ENCODE peak calls at places on chromosomes 5 and 9, in seven cellular contexts. J is A549, D is upper lobe of left lung, S is IMR-90, I is gastrocnemius medialis, C is HepG2, A is heart left ventricle. Y is an unnamed sample.

GRCh38 chr5:130912088-130912487 is 253.0 kb downstream of the HINT1 start:
- ATAC-seq in J (no peak), D (no peak), S (no peak), I (no peak), C (no peak), A (no peak), Y (no peak)

GRCh38 chr5:151345808-151346478 is 1.4 kb downstream of the SLC36A2 start:
- ATAC-seq in J (no peak), D (no peak), S (peak), I (peak), C (peak), A (no peak), Y (no peak)

GRCh38 chr9:114305189-114305555 is 17.7 kb upstream of the ORM1 start:
- ATAC-seq in J (no peak), D (no peak), S (no peak), I (no peak), C (peak), A (peak), Y (no peak)

GRCh38 chr9:126347093-126347492 is 20.5 kb downstream of the MVB12B start:
- ATAC-seq in J (no peak), D (peak), S (no peak), I (no peak), C (no peak), A (peak), Y (peak)

GRCh38 chr5:19886123-19886921 is 101.7 kb downstream of the CDH18 start:
- ATAC-seq in J (no peak), D (no peak), S (peak), I (no peak), C (no peak), A (no peak), Y (no peak)

GRCh38 chr5:72860499-72860898 is 44.0 kb downstream of the TNPO1 start:
- ATAC-seq in J (no peak), D (peak), S (peak), I (peak), C (no peak), A (peak), Y (no peak)

GRCh38 chr5:55914971-55915370 is 63.8 kb downstream of the IL31RA start:
- ATAC-seq in J (no peak), D (no peak), S (no peak), I (no peak), C (no peak), A (no peak), Y (no peak)

GRCh38 chr9:33082538-33083326 is 6.3 kb upstream of the SMU1 start:
- ATAC-seq in J (no peak), D (peak), S (no peak), I (no peak), C (no peak), A (peak), Y (peak)

GRCh38 chr5:150014456-150014855 is 13.9 kb downstream of the HMGXB3 start:
- ATAC-seq in J (no peak), D (no peak), S (no peak), I (no peak), C (no peak), A (no peak), Y (no peak)

GRCh38 chr9:72843525-72844439 is 109.1 kb downstream of the ALDH1A1 start:
- ATAC-seq in J (peak), D (no peak), S (no peak), I (no peak), C (peak), A (no peak), Y (no peak)

GRCh38 chr5:115132465-115132864 is 37.2 kb downstream of the TRIM36 start:
- ATAC-seq in J (no peak), D (no peak), S (no peak), I (no peak), C (no peak), A (no peak), Y (no peak)

GRCh38 chr5:158364367-158364766 is 505.4 kb upstream of the CLINT1 start:
- ATAC-seq in J (no peak), D (no peak), S (no peak), I (no peak), C (no peak), A (no peak), Y (no peak)

GRCh38 chr9:125293134-125293533 is 31.5 kb downstream of the GAPVD1 start:
- ATAC-seq in J (no peak), D (no peak), S (no peak), I (no peak), C (no peak), A (no peak), Y (no peak)

GRCh38 chr5:42606464-42606869 is 150.2 kb upstream of the CCDC152 start:
- ATAC-seq in J (no peak), D (no peak), S (no peak), I (peak), C (no peak), A (no peak), Y (no peak)

GRCh38 chr9:104068546-104068945 is 25.6 kb upstream of the SMC2 start:
- ATAC-seq in J (peak), D (no peak), S (peak), I (no peak), C (no peak), A (no peak), Y (no peak)

GRCh38 chr5:82365744-82366228 is 87.6 kb upstream of the RPS23 start:
- ATAC-seq in J (peak), D (peak), S (peak), I (no peak), C (peak), A (no peak), Y (no peak)

GRCh38 chr5:172885594-172886340 is 51.7 kb downstream of the ERGIC1 start:
- ATAC-seq in J (no peak), D (peak), S (no peak), I (no peak), C (no peak), A (peak), Y (no peak)

GRCh38 chr5:157347301-157348048 is 81.6 kb downstream of the CYFIP2 start:
- ATAC-seq in J (no peak), D (no peak), S (no peak), I (no peak), C (peak), A (peak), Y (no peak)

GRCh38 chr5:68251804-68252648 is 36.5 kb downstream of the PIK3R1 start:
- ATAC-seq in J (no peak), D (peak), S (peak), I (peak), C (peak), A (peak), Y (peak)

GRCh38 chr5:107464403-107464802 is 206.3 kb downstream of the EFNA5 start:
- ATAC-seq in J (no peak), D (no peak), S (no peak), I (no peak), C (no peak), A (no peak), Y (no peak)

GRCh38 chr9:98686961-98687855 is 21.5 kb downstream of the GABBR2 start:
- ATAC-seq in J (no peak), D (no peak), S (no peak), I (no peak), C (peak), A (no peak), Y (no peak)

GRCh38 chr9:68470634-68471033 is 70.0 kb downstream of the TMEM252 start:
- ATAC-seq in J (no peak), D (no peak), S (no peak), I (no peak), C (no peak), A (peak), Y (no peak)

GRCh38 chr9:104743377-104743985 is 4.0 kb upstream of the NIPSNAP3A start:
- ATAC-seq in J (peak), D (peak), S (peak), I (no peak), C (peak), A (no peak), Y (no peak)

DNA sequence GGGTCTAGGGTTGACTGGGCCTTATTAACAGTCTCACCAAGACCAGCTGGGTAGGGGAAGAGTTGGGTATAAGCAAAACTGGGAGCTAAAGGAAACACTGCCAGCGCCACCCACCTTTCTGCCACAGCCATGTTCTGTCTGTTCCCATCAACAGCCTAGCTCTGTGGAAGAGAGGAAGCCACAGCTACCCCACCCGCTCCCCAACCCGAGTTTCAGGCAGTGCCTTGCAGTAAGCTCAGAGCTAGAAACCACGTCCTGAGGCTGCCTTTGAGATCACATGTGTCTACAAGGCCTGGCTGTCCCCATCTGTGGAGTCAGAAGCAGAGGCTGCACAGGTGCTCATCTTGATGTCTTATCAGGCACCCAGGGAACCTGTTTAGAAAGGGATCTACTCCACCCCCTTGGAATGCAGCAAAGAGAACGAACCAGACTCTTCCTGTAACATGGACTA is 15.3 kb downstream of the HNRNPH1 start:
- ATAC-seq in J (peak), D (peak), S (no peak), I (no peak), C (peak), A (no peak), Y (no peak)
- TF ChIP-seq POLR2A in J (no peak), D (no peak), S (no peak), I (no peak), C (peak), A (no peak), Y (no peak)

DNA sequence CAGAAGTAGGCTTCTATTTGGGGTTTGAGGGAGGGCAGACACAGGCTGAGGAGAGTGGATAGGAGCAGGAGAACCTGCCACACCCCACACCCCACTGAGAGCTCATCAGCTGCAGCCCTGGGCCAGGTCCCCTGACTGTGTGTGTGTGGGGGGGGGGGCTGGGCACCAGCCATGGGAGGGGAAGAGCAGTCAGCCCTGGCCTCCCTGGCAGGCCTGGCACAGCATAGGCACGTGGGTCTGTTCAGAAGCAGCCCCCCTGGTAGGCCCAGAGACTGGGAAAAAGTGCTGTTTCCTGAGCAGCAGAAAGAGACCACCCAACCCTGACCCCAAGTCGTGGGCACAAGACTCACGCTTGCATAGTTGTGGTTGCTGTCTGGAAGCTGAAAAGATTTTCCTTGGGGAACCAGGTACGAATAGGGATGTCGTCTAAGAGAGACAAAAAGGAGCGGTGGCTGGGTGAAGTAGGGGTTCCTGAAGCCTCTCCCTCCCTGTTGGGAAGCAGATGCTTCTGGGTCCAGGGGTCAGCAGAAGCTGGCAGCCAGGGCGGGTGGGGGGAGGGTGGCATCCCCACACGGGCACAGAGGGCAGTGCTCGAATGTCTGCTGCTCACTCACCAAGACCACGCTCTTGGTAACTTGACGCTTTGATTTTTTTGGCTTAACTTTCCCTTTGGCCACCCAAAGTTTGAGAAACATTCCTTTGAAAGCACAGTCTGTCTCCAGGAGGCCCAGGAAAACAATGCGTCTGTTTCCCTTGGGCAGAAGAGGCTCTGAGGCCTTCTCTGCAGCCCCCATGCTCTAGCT is 2.9 kb downstream of the NSMF start:
- ATAC-seq in J (no peak), D (no peak), S (no peak), I (no peak), C (no peak), A (no peak), Y (no peak)
- H3K27ac ChIP-seq in J (no peak), D (no peak), S (no peak), I (no peak), C (peak), A (no peak), Y (peak)

GRCh38 chr5:143094087-143094511 is 309.4 kb downstream of the NR3C1 start:
- ATAC-seq in J (no peak), D (peak), S (peak), I (no peak), C (no peak), A (peak), Y (peak)
- TF ChIP-seq CTCF in J (no peak), D (no peak), S (no peak), I (no peak), C (no peak), A (no peak), Y (no peak)

DNA sequence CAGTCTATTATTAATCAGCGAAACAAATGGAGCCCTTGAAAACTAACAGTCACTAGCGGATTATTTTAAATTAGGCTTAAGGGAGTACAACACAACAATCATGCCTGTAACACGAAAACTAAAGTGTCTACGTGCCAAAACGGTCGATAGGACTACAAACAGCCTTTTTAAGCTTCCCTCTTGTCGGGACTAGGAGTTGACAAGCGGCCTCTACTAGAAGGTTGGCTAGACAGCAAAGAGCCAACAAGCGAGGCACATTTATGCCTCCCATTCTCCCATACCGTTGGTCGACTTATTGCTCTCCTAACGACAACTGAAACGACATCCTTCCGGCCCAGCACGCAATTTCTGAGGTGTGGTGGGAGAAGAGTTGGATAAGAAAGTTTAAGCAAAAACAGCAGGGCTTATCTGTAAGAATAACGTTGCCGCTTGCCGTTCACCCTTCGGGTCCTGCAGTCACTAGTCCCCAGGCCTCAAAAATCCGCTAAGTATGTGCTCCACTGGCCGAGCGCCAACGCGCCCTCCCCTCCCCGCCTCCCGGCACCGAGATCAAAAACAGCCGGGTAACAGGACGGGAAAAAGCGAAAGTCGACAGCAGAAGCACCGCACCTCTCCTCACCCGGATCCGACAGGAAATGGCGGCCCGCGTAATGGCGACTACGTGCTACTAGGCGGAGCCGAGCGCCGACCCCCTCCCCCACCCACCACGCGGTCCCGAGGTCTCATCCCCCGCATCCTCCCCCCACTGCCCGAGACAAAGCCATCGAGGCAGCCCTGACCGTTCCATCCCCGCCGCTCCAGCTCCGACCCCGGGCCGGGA is 813 bp downstream of the HNRNPK start:
- ATAC-seq in J (peak), D (peak), S (peak), I (peak), C (peak), A (peak), Y (peak)
- TF ChIP-seq POLR2A in J (no peak), D (no peak), S (peak), I (no peak), C (peak), A (peak), Y (no peak)

DNA sequence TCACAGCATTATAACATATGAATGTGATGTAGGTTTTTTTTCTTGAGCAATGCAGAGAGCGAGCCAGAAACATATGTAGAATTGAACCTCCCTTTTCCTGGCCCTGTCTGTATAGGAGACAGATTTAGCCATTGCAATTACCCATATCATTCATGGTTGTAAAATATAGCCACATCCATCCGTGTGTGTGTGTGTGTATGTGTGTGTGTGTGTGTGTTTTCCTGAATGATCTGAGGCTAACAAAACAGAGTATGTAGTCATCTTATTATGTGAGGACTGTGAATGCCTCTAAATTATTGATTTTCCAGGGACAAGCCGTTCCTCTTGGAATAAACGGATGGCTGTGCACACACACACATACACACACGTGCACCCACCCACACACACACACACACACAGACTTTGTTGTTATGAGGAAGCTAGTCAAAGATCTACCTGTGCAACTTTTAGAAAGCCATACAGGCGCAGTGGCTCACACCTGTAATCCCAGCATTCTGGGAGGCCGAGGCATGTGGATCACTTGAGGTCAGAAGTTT is 11.7 kb upstream of the DENND1A start:
- ATAC-seq in J (no peak), D (no peak), S (no peak), I (no peak), C (no peak), A (no peak), Y (no peak)
- H3K27ac ChIP-seq in J (no peak), D (no peak), S (no peak), I (no peak), C (no peak), A (no peak), Y (no peak)

DNA sequence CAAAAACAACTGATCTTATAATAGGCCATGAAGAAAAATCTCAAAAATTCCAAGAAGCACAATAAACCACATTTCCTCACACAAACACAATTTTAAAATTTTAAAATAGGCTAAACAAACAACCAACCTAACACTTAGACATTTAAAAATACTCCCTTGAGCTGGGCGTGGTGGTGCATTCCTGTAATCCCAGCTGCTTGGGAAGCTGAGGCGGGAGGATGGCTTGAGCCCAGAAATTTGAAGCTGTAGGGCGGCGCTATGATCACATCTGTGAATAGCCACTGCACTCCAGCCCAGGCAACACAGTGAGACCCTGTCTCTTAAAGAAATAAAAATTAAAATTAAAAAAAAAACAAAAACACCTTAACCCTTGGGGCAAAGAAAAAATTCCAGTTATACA is 36.9 kb upstream of the TESK1 start:
- ATAC-seq in J (no peak), D (peak), S (no peak), I (no peak), C (no peak), A (no peak), Y (no peak)
- TF ChIP-seq CTCF in J (no peak), D (no peak), S (no peak), I (no peak), C (no peak), A (no peak), Y (no peak)

Y was measured in gastroesophageal sphincter.